ENCODE peak calls at places on chromosomes 5 and 9, in eight cellular contexts. One of them, this sample, is unnamed.

GRCh38 chr9:34591091-34591910 is 1.8 kb upstream of the CNTFR start:
- DNase-seq in uterus: peak; percentile 79
- DNase-seq in cardiac fibroblast: peak; percentile 79
- DNase-seq in CD8-positive, alpha-beta T cell: peak; percentile 68
- DNase-seq in CD4-positive, alpha-beta T cell: peak; percentile 66
- DNase-seq in astrocyte of the cerebellum: peak; percentile 32
- DNase-seq in endothelial cell: peak; percentile 96
- DNase-seq in neural crest cell: peak; percentile 96
- DNase-seq in this sample: peak; percentile 94

GRCh38 chr9:84261082-84261746 is 79.3 kb downstream of the SLC28A3 start:
- DNase-seq in CD8-positive, alpha-beta T cell: peak; percentile 17
- DNase-seq in endothelial cell: peak; percentile 87
- DNase-seq in neural crest cell: peak; percentile 84
- DNase-seq in uterus: peak; percentile 56
- DNase-seq in cardiac fibroblast: peak; percentile 85
- DNase-seq in astrocyte of the cerebellum: peak; percentile 55
- DNase-seq in CD4-positive, alpha-beta T cell: peak; percentile 22
- DNase-seq in this sample: peak; percentile 46

GRCh38 chr5:67015577-67016290 is 180.9 kb downstream of the CD180 start:
- DNase-seq in astrocyte of the cerebellum: no peak
- DNase-seq in endothelial cell: no peak
- DNase-seq in uterus: peak; percentile 39
- DNase-seq in cardiac fibroblast: peak; percentile 40
- DNase-seq in CD4-positive, alpha-beta T cell: no peak
- DNase-seq in CD8-positive, alpha-beta T cell: no peak
- DNase-seq in neural crest cell: no peak
- DNase-seq in this sample: no peak

GRCh38 chr9:69811329-69811989 is 9.2 kb upstream of the CFAP95 start:
- DNase-seq in endothelial cell: no peak
- DNase-seq in CD8-positive, alpha-beta T cell: no peak
- DNase-seq in astrocyte of the cerebellum: no peak
- DNase-seq in CD4-positive, alpha-beta T cell: no peak
- DNase-seq in cardiac fibroblast: no peak
- DNase-seq in uterus: no peak
- DNase-seq in neural crest cell: no peak
- DNase-seq in this sample: no peak

GRCh38 chr5:113256671-113257452 is 177.9 kb downstream of the TSSK1B start:
- DNase-seq in CD4-positive, alpha-beta T cell: no peak
- DNase-seq in endothelial cell: no peak
- DNase-seq in cardiac fibroblast: no peak
- DNase-seq in uterus: no peak
- DNase-seq in astrocyte of the cerebellum: no peak
- DNase-seq in neural crest cell: no peak
- DNase-seq in CD8-positive, alpha-beta T cell: no peak
- DNase-seq in this sample: no peak

GRCh38 chr5:35811108-35811741 is 45.5 kb upstream of the IL7R start:
- DNase-seq in uterus: no peak
- DNase-seq in endothelial cell: no peak
- DNase-seq in CD4-positive, alpha-beta T cell: no peak
- DNase-seq in cardiac fibroblast: no peak
- DNase-seq in CD8-positive, alpha-beta T cell: no peak
- DNase-seq in astrocyte of the cerebellum: no peak
- DNase-seq in neural crest cell: no peak
- DNase-seq in this sample: no peak

GRCh38 chr5:17727212-17727611 is 93.0 kb downstream of the TAF11L14 start:
- DNase-seq in astrocyte of the cerebellum: peak; percentile 35
- DNase-seq in CD8-positive, alpha-beta T cell: no peak
- DNase-seq in uterus: no peak
- DNase-seq in neural crest cell: no peak
- DNase-seq in endothelial cell: no peak
- DNase-seq in CD4-positive, alpha-beta T cell: no peak
- DNase-seq in cardiac fibroblast: no peak
- DNase-seq in this sample: no peak

GRCh38 chr9:84054341-84055010 is 73.9 kb downstream of the RMI1 start:
- DNase-seq in astrocyte of the cerebellum: no peak
- DNase-seq in CD4-positive, alpha-beta T cell: no peak
- DNase-seq in cardiac fibroblast: no peak
- DNase-seq in CD8-positive, alpha-beta T cell: no peak
- DNase-seq in endothelial cell: no peak
- DNase-seq in uterus: no peak
- DNase-seq in neural crest cell: no peak
- DNase-seq in this sample: no peak

GRCh38 chr5:125874717-125875116 is 548.5 kb upstream of the GRAMD2B start:
- DNase-seq in neural crest cell: no peak
- DNase-seq in astrocyte of the cerebellum: no peak
- DNase-seq in CD8-positive, alpha-beta T cell: no peak
- DNase-seq in uterus: no peak
- DNase-seq in cardiac fibroblast: no peak
- DNase-seq in CD4-positive, alpha-beta T cell: no peak
- DNase-seq in endothelial cell: no peak
- DNase-seq in this sample: no peak

GRCh38 chr9:109295475-109296110 is 25.3 kb downstream of the EPB41L4B start:
- DNase-seq in neural crest cell: no peak
- DNase-seq in astrocyte of the cerebellum: peak; percentile 39
- DNase-seq in CD8-positive, alpha-beta T cell: no peak
- DNase-seq in CD4-positive, alpha-beta T cell: no peak
- DNase-seq in cardiac fibroblast: no peak
- DNase-seq in endothelial cell: no peak
- DNase-seq in uterus: no peak
- DNase-seq in this sample: no peak

GRCh38 chr9:18707078-18707477 is 233.1 kb downstream of the ADAMTSL1 start:
- DNase-seq in CD4-positive, alpha-beta T cell: no peak
- DNase-seq in endothelial cell: no peak
- DNase-seq in cardiac fibroblast: peak; percentile 14
- DNase-seq in CD8-positive, alpha-beta T cell: no peak
- DNase-seq in uterus: no peak
- DNase-seq in neural crest cell: no peak
- DNase-seq in astrocyte of the cerebellum: no peak
- DNase-seq in this sample: no peak

GRCh38 chr9:131755541-131756198 is 15.8 kb upstream of the RAPGEF1 start:
- DNase-seq in astrocyte of the cerebellum: peak; percentile 54
- DNase-seq in endothelial cell: peak; percentile 94
- DNase-seq in CD8-positive, alpha-beta T cell: peak; percentile 79
- DNase-seq in cardiac fibroblast: peak; percentile 82
- DNase-seq in neural crest cell: peak; percentile 95
- DNase-seq in CD4-positive, alpha-beta T cell: peak; percentile 83
- DNase-seq in uterus: peak; percentile 50
- DNase-seq in this sample: peak; percentile 80

GRCh38 chr5:95883185-95884020 is 60.9 kb upstream of the GLRX start:
- DNase-seq in endothelial cell: no peak
- DNase-seq in CD4-positive, alpha-beta T cell: no peak
- DNase-seq in uterus: no peak
- DNase-seq in neural crest cell: no peak
- DNase-seq in CD8-positive, alpha-beta T cell: no peak
- DNase-seq in cardiac fibroblast: peak; percentile 35
- DNase-seq in astrocyte of the cerebellum: no peak
- DNase-seq in this sample: no peak

GRCh38 chr9:94135222-94135621 is 51.0 kb downstream of the PTPDC1 start:
- DNase-seq in astrocyte of the cerebellum: peak; percentile 77
- DNase-seq in CD4-positive, alpha-beta T cell: no peak
- DNase-seq in cardiac fibroblast: peak; percentile 99
- DNase-seq in endothelial cell: no peak
- DNase-seq in CD8-positive, alpha-beta T cell: no peak
- DNase-seq in neural crest cell: no peak
- DNase-seq in uterus: peak; percentile 87
- DNase-seq in this sample: no peak

DNA sequence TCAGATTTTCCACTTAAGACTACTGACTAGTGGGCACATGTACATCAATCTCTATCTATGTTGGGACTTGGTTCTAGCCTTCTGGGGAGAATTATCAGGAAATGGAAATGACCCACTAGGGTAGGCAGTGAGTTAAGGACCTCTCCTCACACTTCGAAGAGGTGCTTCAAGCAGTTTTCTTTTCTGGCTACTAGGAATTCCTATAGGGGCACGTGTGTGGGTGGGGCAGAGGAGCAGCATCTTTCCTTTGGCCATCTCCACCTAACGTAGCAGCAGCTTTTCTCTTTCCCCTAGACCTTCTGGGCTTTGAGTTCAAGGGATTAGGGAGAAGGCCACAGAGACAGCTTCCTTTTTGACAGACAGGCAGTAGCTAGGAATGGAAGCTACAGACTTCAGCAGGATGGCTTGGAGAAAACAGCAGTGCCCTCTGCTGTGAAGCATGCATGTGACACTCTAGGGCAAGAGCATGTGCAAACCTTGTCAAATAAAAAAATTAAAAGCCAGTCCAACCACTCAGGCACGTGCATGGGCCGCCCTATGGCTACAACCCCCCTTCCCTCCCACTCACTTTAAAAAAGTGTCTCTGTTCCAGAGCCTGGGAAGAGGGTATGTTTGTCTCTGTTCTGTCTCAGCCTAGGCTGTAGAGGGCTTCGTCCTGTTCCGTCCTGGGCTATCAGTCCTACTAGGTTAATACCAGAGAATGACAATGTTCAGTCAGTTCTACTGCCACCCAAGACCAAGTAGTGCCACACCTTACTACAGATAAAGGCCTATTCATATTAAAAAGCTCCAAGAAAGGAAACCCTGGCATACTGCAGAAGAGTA is 8.7 kb upstream of the GFRA3 start:
- DNase-seq in CD4-positive, alpha-beta T cell: no peak
- DNase-seq in endothelial cell: peak; percentile 63
- DNase-seq in neural crest cell: peak; percentile 23
- DNase-seq in uterus: no peak
- DNase-seq in CD8-positive, alpha-beta T cell: no peak
- DNase-seq in astrocyte of the cerebellum: peak; percentile 26
- DNase-seq in cardiac fibroblast: peak; percentile 66
- DNase-seq in this sample: peak; percentile 21
- TF ChIP-seq CTCF in CD4-positive, alpha-beta T cell: no peak
- TF ChIP-seq CTCF in endothelial cell: no peak
- TF ChIP-seq CTCF in neural crest cell: peak; percentile 74
- TF ChIP-seq CTCF in uterus: peak; percentile 12
- TF ChIP-seq CTCF in CD8-positive, alpha-beta T cell: no peak
- TF ChIP-seq CTCF in astrocyte of the cerebellum: peak; percentile 59
- TF ChIP-seq CTCF in cardiac fibroblast: peak; percentile 55
- TF ChIP-seq CTCF in this sample: peak; percentile 23

GRCh38 chr9:126919193-126919592 is 4.6 kb downstream of the RALGPS1 start:
- DNase-seq in uterus: no peak
- DNase-seq in astrocyte of the cerebellum: no peak
- DNase-seq in endothelial cell: no peak
- DNase-seq in cardiac fibroblast: no peak
- DNase-seq in CD4-positive, alpha-beta T cell: no peak
- DNase-seq in CD8-positive, alpha-beta T cell: no peak
- DNase-seq in neural crest cell: no peak
- DNase-seq in this sample: no peak

GRCh38 chr9:126914458-126915280 is at the start of gene RALGPS1:
- DNase-seq in uterus: peak; percentile 94
- DNase-seq in CD8-positive, alpha-beta T cell: peak; percentile 77
- DNase-seq in neural crest cell: peak; percentile 88
- DNase-seq in astrocyte of the cerebellum: peak; percentile 78
- DNase-seq in CD4-positive, alpha-beta T cell: peak; percentile 81
- DNase-seq in cardiac fibroblast: peak; percentile 92
- DNase-seq in endothelial cell: peak; percentile 94
- DNase-seq in this sample: peak; percentile 94

GRCh38 chr9:126915846-126916543 is 1.4 kb downstream of the RALGPS1 start:
- DNase-seq in endothelial cell: no peak
- DNase-seq in CD8-positive, alpha-beta T cell: no peak
- DNase-seq in cardiac fibroblast: no peak
- DNase-seq in astrocyte of the cerebellum: no peak
- DNase-seq in CD4-positive, alpha-beta T cell: no peak
- DNase-seq in uterus: no peak
- DNase-seq in neural crest cell: no peak
- DNase-seq in this sample: no peak

GRCh38 chr9:126915281-126915816 is 767 bp downstream of the RALGPS1 start:
- DNase-seq in uterus: peak; percentile 28
- DNase-seq in neural crest cell: no peak
- DNase-seq in endothelial cell: no peak
- DNase-seq in astrocyte of the cerebellum: no peak
- DNase-seq in CD4-positive, alpha-beta T cell: peak; percentile 45
- DNase-seq in CD8-positive, alpha-beta T cell: peak; percentile 13
- DNase-seq in cardiac fibroblast: no peak
- DNase-seq in this sample: peak; percentile 59

GRCh38 chr9:126916909-126917308 is 2.3 kb downstream of the RALGPS1 start:
- DNase-seq in cardiac fibroblast: no peak
- DNase-seq in uterus: no peak
- DNase-seq in astrocyte of the cerebellum: no peak
- DNase-seq in neural crest cell: no peak
- DNase-seq in CD8-positive, alpha-beta T cell: no peak
- DNase-seq in endothelial cell: no peak
- DNase-seq in CD4-positive, alpha-beta T cell: no peak
- DNase-seq in this sample: no peak
- TF ChIP-seq CTCF in cardiac fibroblast: no peak
- TF ChIP-seq CTCF in uterus: no peak
- TF ChIP-seq CTCF in astrocyte of the cerebellum: no peak
- TF ChIP-seq CTCF in neural crest cell: no peak
- TF ChIP-seq CTCF in CD8-positive, alpha-beta T cell: no peak
- TF ChIP-seq CTCF in endothelial cell: no peak
- TF ChIP-seq CTCF in CD4-positive, alpha-beta T cell: no peak
- TF ChIP-seq CTCF in this sample: no peak

DNA sequence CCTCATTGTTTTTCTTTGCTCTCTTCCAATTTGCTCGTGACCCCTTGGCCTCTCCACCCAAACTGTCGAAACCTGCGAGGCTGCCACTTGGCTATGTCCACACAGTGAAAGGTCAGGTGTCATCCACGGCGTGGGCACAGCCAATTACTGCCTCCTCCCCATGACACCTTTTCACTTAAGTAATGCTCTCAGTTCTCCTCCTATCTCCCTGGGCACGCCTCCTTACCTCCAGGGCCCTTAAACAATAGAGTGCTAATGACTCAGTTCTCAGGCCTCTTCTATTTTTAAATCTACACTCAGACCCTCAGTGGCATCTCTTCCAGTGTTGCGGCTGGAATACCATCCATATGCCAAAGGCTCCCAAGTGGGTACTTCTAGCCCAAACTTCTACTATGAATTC is 256.8 kb downstream of the ROR2 start:
- DNase-seq in CD4-positive, alpha-beta T cell: no peak
- DNase-seq in uterus: no peak
- DNase-seq in neural crest cell: no peak
- DNase-seq in endothelial cell: no peak
- DNase-seq in cardiac fibroblast: no peak
- DNase-seq in CD8-positive, alpha-beta T cell: no peak
- DNase-seq in astrocyte of the cerebellum: no peak
- DNase-seq in this sample: no peak
- TF ChIP-seq CTCF in CD4-positive, alpha-beta T cell: no peak
- TF ChIP-seq CTCF in uterus: no peak
- TF ChIP-seq CTCF in neural crest cell: no peak
- TF ChIP-seq CTCF in endothelial cell: no peak
- TF ChIP-seq CTCF in cardiac fibroblast: no peak
- TF ChIP-seq CTCF in CD8-positive, alpha-beta T cell: no peak
- TF ChIP-seq CTCF in astrocyte of the cerebellum: no peak
- TF ChIP-seq CTCF in this sample: no peak

DNA sequence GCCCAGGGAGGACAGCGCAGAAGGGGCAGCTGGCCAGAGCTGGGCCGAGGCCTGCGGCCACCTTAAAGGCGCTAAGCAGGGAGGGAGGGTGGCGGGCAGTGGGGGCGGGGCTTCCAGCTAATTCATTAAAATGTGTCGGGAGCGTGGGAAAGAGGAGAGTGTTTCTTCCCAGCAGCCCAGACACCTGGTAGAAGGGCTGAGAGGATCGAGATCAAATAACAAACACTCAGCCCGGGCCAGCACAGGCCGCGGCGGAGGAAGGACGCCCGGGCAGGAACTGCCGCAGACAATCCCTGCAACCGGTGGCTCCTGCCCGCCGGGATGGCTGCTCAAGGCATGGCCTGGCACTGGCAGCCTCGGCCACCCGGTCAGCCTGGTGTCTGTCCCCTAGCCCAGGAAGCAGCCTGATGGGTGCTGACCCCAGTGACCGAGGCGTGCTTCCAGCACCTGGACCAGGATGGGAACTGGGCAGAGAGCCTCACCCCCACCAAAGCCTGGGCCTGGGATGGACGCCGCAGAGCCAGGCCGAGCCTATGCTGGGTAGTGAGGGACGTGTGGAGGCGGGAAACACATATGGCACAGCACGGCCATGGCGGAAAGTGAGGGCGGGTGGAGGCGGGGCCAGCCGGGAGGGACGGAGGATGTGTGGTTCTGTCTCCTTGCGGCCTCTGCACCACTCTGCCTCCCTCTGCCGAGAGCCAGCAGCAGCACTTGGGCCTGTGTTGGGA is 3.2 kb upstream of the NRARP start:
- DNase-seq in CD4-positive, alpha-beta T cell: peak; percentile 42
- DNase-seq in uterus: peak; percentile 58
- DNase-seq in endothelial cell: peak; percentile 78
- DNase-seq in astrocyte of the cerebellum: no peak
- DNase-seq in cardiac fibroblast: peak; percentile 47
- DNase-seq in CD8-positive, alpha-beta T cell: peak; percentile 34
- DNase-seq in neural crest cell: no peak
- DNase-seq in this sample: peak; percentile 38
- TF ChIP-seq CTCF in CD4-positive, alpha-beta T cell: no peak
- TF ChIP-seq CTCF in uterus: no peak
- TF ChIP-seq CTCF in endothelial cell: no peak
- TF ChIP-seq CTCF in astrocyte of the cerebellum: peak; percentile 3
- TF ChIP-seq CTCF in cardiac fibroblast: peak; percentile 20
- TF ChIP-seq CTCF in CD8-positive, alpha-beta T cell: no peak
- TF ChIP-seq CTCF in neural crest cell: no peak
- TF ChIP-seq CTCF in this sample: no peak